ENCODE peak calls at places on chromosomes 13 and 19, in ten cellular contexts. Z is choroid plexus epithelial cell; A is EL; U is A549; D is left cardiac atrium; J is stimulated activated CD4-positive, alpha-beta T cell treated with anti-CD3 and anti-CD28 coated beads, Interleukin-2, amount 100 ng/mL, for 48 hours; H is GM04504; I is mucosa of gallbladder; P is colonic mucosa; O is GM12892. R is an unnamed sample.

GRCh38 chr13:30676672-30677071 is 58.7 kb upstream of the ALOX5AP start:
- DNase-seq in Z (peak), A (peak), U (no peak), D (no peak), J (no peak), H (no peak), I (no peak), P (no peak), O (no peak), R (no peak)

GRCh38 chr13:87671031-87671823 is at the start of gene SLITRK5:
- DNase-seq in Z (peak), A (peak), U (peak), D (peak), J (peak), H (peak), I (peak), P (peak), O (no peak), R (peak)

GRCh38 chr19:49272204-49272603 is 52.8 kb downstream of the SLC6A16 start:
- DNase-seq in Z (peak), A (peak), U (no peak), D (no peak), J (no peak), H (peak), I (no peak), P (no peak), O (no peak), R (no peak)

GRCh38 chr13:96033220-96034015 is 19.8 kb downstream of the UGGT2 start:
- DNase-seq in Z (no peak), A (no peak), U (no peak), D (no peak), J (no peak), H (no peak), I (no peak), P (no peak), O (no peak), R (no peak)

GRCh38 chr19:20385056-20385455 is 180.5 kb downstream of the ZNF737 start:
- DNase-seq in Z (no peak), A (no peak), U (no peak), D (no peak), J (no peak), H (no peak), I (no peak), P (no peak), O (no peak), R (no peak)

GRCh38 chr19:1324792-1325567 is 39.3 kb downstream of the EFNA2 start:
- DNase-seq in Z (peak), A (peak), U (peak), D (peak), J (peak), H (peak), I (peak), P (peak), O (no peak), R (peak)

GRCh38 chr13:90564566-90564965 is 782.9 kb upstream of the MIR17HG start:
- DNase-seq in Z (no peak), A (no peak), U (no peak), D (no peak), J (no peak), H (no peak), I (no peak), P (no peak), O (no peak), R (no peak)

GRCh38 chr13:87570669-87571068 is 100.5 kb upstream of the SLITRK5 start:
- DNase-seq in Z (no peak), A (no peak), U (no peak), D (no peak), J (no peak), H (no peak), I (no peak), P (no peak), O (no peak), R (no peak)

GRCh38 chr19:1884291-1884718 is 991 bp downstream of the ABHD17A start:
- DNase-seq in Z (no peak), A (no peak), U (no peak), D (no peak), J (no peak), H (no peak), I (no peak), P (peak), O (no peak), R (no peak)

GRCh38 chr13:71499235-71499634 is 367.8 kb downstream of the DACH1 start:
- DNase-seq in Z (no peak), A (no peak), U (no peak), D (no peak), J (no peak), H (no peak), I (no peak), P (no peak), O (no peak), R (no peak)

GRCh38 chr19:46017874-46018675 is 4.8 kb downstream of the PGLYRP1 start:
- DNase-seq in Z (no peak), A (no peak), U (no peak), D (no peak), J (no peak), H (no peak), I (no peak), P (no peak), O (no peak), R (no peak)

GRCh38 chr13:90630716-90631115 is 716.8 kb upstream of the MIR17HG start:
- DNase-seq in Z (no peak), A (no peak), U (no peak), D (no peak), J (no peak), H (no peak), I (no peak), P (no peak), O (no peak), R (no peak)

GRCh38 chr13:85332595-85332994 is 466.6 kb downstream of the SLITRK6 start:
- DNase-seq in Z (no peak), A (no peak), U (no peak), D (no peak), J (no peak), H (no peak), I (no peak), P (no peak), O (no peak), R (no peak)

GRCh38 chr19:29879655-29879974 is 62.4 kb upstream of the URI1 start:
- DNase-seq in Z (no peak), A (no peak), U (no peak), D (no peak), J (no peak), H (no peak), I (no peak), P (no peak), O (no peak), R (no peak)

GRCh38 chr13:104320446-104320845 is 1254.2 kb upstream of the SLC10A2 start:
- DNase-seq in Z (no peak), A (no peak), U (no peak), D (no peak), J (no peak), H (no peak), I (no peak), P (no peak), O (no peak), R (no peak)

GRCh38 chr19:53849237-53849676 is 18.4 kb upstream of the MYADM start:
- DNase-seq in Z (peak), A (peak), U (no peak), D (peak), J (no peak), H (peak), I (no peak), P (no peak), O (no peak), R (no peak)

GRCh38 chr13:99528547-99528946 is 27.3 kb downstream of the TM9SF2 start:
- DNase-seq in Z (peak), A (no peak), U (no peak), D (no peak), J (no peak), H (no peak), I (no peak), P (no peak), O (no peak), R (no peak)

GRCh38 chr13:38542601-38543000 is 144.3 kb upstream of the FREM2 start:
- DNase-seq in Z (no peak), A (peak), U (no peak), D (no peak), J (no peak), H (no peak), I (no peak), P (no peak), O (no peak), R (no peak)

GRCh38 chr19:45976180-45976579 is 2.5 kb upstream of the NOVA2 start:
- DNase-seq in Z (peak), A (no peak), U (no peak), D (no peak), J (no peak), H (no peak), I (no peak), P (no peak), O (no peak), R (no peak)